ENCODE peak calls at places on chromosomes 11 and 22, in seven cellular contexts. Y is A549, N is transverse colon, T is stomach, S is thyroid gland, E is fibroblast of mammary gland, I is AG04450. A is an unnamed sample.

GRCh38 chr11:120215634-120216033 is 4.8 kb downstream of the OAF start:
- DNase-seq in N (no peak), I (no peak), Y (no peak), S (no peak), T (peak), E (peak), A (no peak)

GRCh38 chr22:17922925-17923898 is 101.1 kb downstream of the MICAL3 start:
- DNase-seq in N (no peak), I (peak), Y (no peak), T (no peak), E (peak), S (peak), A (no peak)

GRCh38 chr11:63485777-63486176 is 5.2 kb downstream of the PLAAT5 start:
- DNase-seq in N (no peak), T (no peak), I (no peak), E (no peak), S (no peak), Y (no peak), A (no peak)

GRCh38 chr22:37564111-37564711 is 3.9 kb downstream of the CDC42EP1 start:
- DNase-seq in S (no peak), N (no peak), E (peak), I (no peak), Y (no peak), T (no peak), A (no peak)

GRCh38 chr11:61679893-61680621 is at the start of gene DAGLA:
- DNase-seq in E (peak), N (peak), Y (peak), I (no peak), T (peak), S (peak), A (peak)

GRCh38 chr11:115848614-115849013 is 344.4 kb upstream of the CADM1 start:
- DNase-seq in S (no peak), I (no peak), Y (no peak), E (no peak), T (no peak), N (no peak), A (no peak)

GRCh38 chr11:61090092-61090491 is 12.2 kb upstream of the CD5 start:
- DNase-seq in Y (no peak), S (no peak), I (no peak), T (no peak), E (no peak), N (no peak), A (no peak)

GRCh38 chr11:76768091-76769047 is 14.8 kb upstream of the TSKU start:
- DNase-seq in N (peak), E (peak), T (peak), S (peak), Y (no peak), I (no peak), A (peak)

GRCh38 chr11:120912504-120912903 is 111.4 kb upstream of the TBCEL start:
- DNase-seq in T (no peak), Y (peak), E (peak), N (no peak), S (no peak), I (peak), A (peak)

GRCh38 chr11:46117842-46118241 is 3.4 kb downstream of the PHF21A start:
- DNase-seq in T (no peak), E (no peak), I (no peak), S (no peak), N (no peak), Y (no peak), A (peak)

GRCh38 chr11:31089117-31089516 is 280.4 kb downstream of the DCDC1 start:
- DNase-seq in T (no peak), S (no peak), E (no peak), N (no peak), Y (no peak), I (no peak), A (no peak)

GRCh38 chr11:33291004-33291777 is 34.0 kb downstream of the HIPK3 start:
- DNase-seq in T (no peak), E (peak), I (no peak), S (no peak), N (no peak), Y (no peak), A (peak)

GRCh38 chr11:44446996-44447771 is 118.3 kb upstream of the CD82 start:
- DNase-seq in Y (no peak), T (peak), N (no peak), I (no peak), S (no peak), E (no peak), A (no peak)

GRCh38 chr22:43774318-43774717 is 37.8 kb downstream of the EFCAB6 start:
- DNase-seq in E (no peak), Y (no peak), S (no peak), N (no peak), I (no peak), T (no peak), A (no peak)

GRCh38 chr22:29044657-29045176 is 16.9 kb downstream of the C22orf31 start:
- DNase-seq in N (no peak), T (no peak), E (peak), I (no peak), S (no peak), Y (no peak), A (no peak)

GRCh38 chr11:34613462-34614183 is 7.3 kb upstream of the EHF start:
- DNase-seq in E (no peak), T (no peak), Y (no peak), S (no peak), N (no peak), I (no peak), A (peak)

GRCh38 chr11:12420706-12421105 is 43.3 kb downstream of the PARVA start:
- DNase-seq in E (no peak), T (no peak), I (no peak), N (no peak), Y (no peak), S (no peak), A (no peak)

GRCh38 chr11:92383430-92383829 is 158.8 kb downstream of the FAT3 start:
- DNase-seq in S (no peak), Y (no peak), E (peak), N (no peak), I (no peak), T (no peak), A (no peak)

GRCh38 chr11:104301776-104302175 is 137.8 kb upstream of the PDGFD start:
- DNase-seq in S (no peak), N (no peak), T (no peak), Y (no peak), I (no peak), E (no peak), A (no peak)

GRCh38 chr11:17366491-17366890 is 14.9 kb downstream of the NCR3LG1 start:
- DNase-seq in S (no peak), N (no peak), I (no peak), T (no peak), Y (no peak), E (no peak), A (no peak)

GRCh38 chr22:32545801-32546200 is 71.2 kb downstream of the FBXO7 start:
- DNase-seq in I (no peak), N (no peak), Y (no peak), S (no peak), T (no peak), E (no peak), A (no peak)

GRCh38 chr11:69437001-69437875 is 44.2 kb upstream of the LINC01488 start:
- DNase-seq in I (no peak), T (no peak), S (peak), E (no peak), N (no peak), Y (peak), A (no peak)

GRCh38 chr11:102361100-102362021 is 14.3 kb downstream of the BIRC2 start:
- DNase-seq in E (peak), S (no peak), Y (no peak), N (no peak), T (no peak), I (no peak), A (peak)

GRCh38 chr11:1693327-1694063 is 3.5 kb upstream of the KRTAP5-6 start:
- DNase-seq in I (peak), E (peak), Y (peak), N (peak), S (peak), T (peak), A (peak)
- TF ChIP-seq CTCF in I (peak), E (peak), Y (peak), N (peak), S (peak), T (peak), A (peak)

GRCh38 chr22:39900306-39901227 is at the start of gene GRAP2:
- DNase-seq in N (peak), S (no peak), T (no peak), Y (no peak), E (no peak), I (no peak), A (peak)
- H3K4me3 ChIP-seq in N (peak), S (no peak), T (peak), Y (no peak), E (no peak), I (no peak), A (peak)

DNA sequence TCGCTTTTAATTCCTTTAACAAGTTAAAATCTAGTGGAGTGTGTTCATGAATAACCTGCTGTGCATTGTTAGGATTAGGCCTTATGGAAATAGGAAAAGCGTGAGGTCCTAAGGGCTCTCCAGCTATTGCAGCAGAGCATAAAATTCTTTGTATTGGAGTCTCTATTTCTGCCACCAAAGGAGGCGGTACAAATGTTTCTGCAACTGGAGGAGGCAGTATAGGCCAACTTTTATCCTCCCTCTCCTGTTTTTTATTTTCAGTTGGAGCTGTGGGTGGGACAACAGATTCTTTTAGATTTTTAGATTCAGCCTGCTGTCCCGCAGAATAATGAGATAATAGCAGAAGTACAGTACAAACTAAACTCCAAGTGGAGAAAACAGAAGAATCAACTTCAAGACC is 26.2 kb downstream of the OR10A6 start:
- DNase-seq in Y (no peak), E (peak), N (no peak), I (peak), S (no peak), T (no peak), A (no peak)
- TF ChIP-seq CTCF in Y (no peak), E (peak), N (no peak), I (peak), S (no peak), T (peak), A (no peak)

DNA sequence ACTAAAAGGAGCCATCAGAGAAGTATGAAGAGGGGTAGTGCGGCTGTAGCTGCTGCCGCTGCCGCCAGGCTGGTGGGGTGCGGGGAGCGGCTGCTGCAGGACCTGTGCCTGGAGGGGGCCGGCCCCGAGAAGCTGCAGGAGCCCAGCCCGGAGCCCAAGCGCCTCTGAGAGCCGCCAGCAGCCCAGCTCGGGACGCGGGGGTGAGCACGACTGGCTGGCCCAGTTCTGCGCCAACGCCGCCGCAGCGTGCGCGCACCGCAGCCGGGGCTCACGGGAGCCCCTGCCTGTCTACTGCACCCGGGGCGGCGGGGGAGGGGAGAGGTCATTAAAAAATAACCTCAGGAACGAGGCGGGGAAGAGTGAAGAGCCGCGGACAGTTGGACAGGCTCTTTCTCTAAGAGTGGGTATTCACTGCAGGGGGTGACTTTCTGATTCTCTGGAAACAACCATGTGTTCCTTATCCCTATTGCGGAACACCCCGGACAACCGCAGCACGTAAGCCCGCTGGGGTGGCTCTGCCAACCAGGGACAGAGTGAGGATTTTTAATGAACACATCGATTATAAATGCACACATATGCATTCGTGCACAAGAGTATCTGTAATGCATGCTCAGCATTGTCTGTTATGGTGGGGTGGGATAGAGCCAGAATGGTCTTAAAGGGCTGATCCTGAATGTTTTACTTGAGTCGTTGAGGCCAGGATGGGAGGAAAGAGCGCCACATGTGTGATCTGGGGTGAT is 459 bp downstream of the GAS2 start:
- DNase-seq in N (peak), T (peak), S (peak), I (no peak), E (peak), Y (no peak), A (peak)
- H3K4me3 ChIP-seq in N (peak), T (peak), S (no peak), I (peak), E (no peak), Y (peak), A (peak)